ENCODE peak calls at places on chromosomes 5 and 9, in four cellular contexts. One of them, this sample, is unnamed.
A peak's percentile ranks its signal among the peaks of the same experiment; 100 is the strongest.

GRCh38 chr9:82354260-82354659 is 365.7 kb downstream of the SPATA31D1 start:
- DNase-seq in activated effector memory CD4-positive, alpha-beta T cell treated with Interleukin-2 at 50 U/mL for 16 hours: no peak
- DNase-seq in hepatic stellate cell: peak; percentile 41
- DNase-seq in HEK293T: no peak
- DNase-seq in this sample: no peak

GRCh38 chr5:98770158-98770910 is 3.1 kb upstream of the RGMB start:
- DNase-seq in hepatic stellate cell: peak; percentile 26
- DNase-seq in HEK293T: no peak
- DNase-seq in activated effector memory CD4-positive, alpha-beta T cell treated with Interleukin-2 at 50 U/mL for 16 hours: peak; percentile 16
- DNase-seq in this sample: peak; percentile 60

GRCh38 chr9:78296208-78296892 is 575 bp upstream of the PSAT1 start:
- DNase-seq in hepatic stellate cell: peak; percentile 52
- DNase-seq in HEK293T: peak; percentile 56
- DNase-seq in activated effector memory CD4-positive, alpha-beta T cell treated with Interleukin-2 at 50 U/mL for 16 hours: no peak
- DNase-seq in this sample: peak; percentile 83

GRCh38 chr5:176812269-176813259 is 2.2 kb downstream of the UNC5A start:
- DNase-seq in activated effector memory CD4-positive, alpha-beta T cell treated with Interleukin-2 at 50 U/mL for 16 hours: no peak
- DNase-seq in hepatic stellate cell: peak; percentile 71
- DNase-seq in HEK293T: peak; percentile 71
- DNase-seq in this sample: no peak

GRCh38 chr5:80540691-80541090 is 29.4 kb downstream of the ANKRD34B start:
- DNase-seq in activated effector memory CD4-positive, alpha-beta T cell treated with Interleukin-2 at 50 U/mL for 16 hours: no peak
- DNase-seq in HEK293T: no peak
- DNase-seq in hepatic stellate cell: no peak
- DNase-seq in this sample: no peak

GRCh38 chr5:132389453-132390286 is 20.2 kb downstream of the SLC22A5 start:
- DNase-seq in hepatic stellate cell: peak; percentile 94
- DNase-seq in HEK293T: no peak
- DNase-seq in activated effector memory CD4-positive, alpha-beta T cell treated with Interleukin-2 at 50 U/mL for 16 hours: no peak
- DNase-seq in this sample: peak; percentile 69

GRCh38 chr9:112863214-112863613 is 27.5 kb downstream of the SLC46A2 start:
- DNase-seq in activated effector memory CD4-positive, alpha-beta T cell treated with Interleukin-2 at 50 U/mL for 16 hours: no peak
- DNase-seq in HEK293T: no peak
- DNase-seq in hepatic stellate cell: no peak
- DNase-seq in this sample: no peak

GRCh38 chr5:113084402-113085083 is 107.9 kb downstream of the DCP2 start:
- DNase-seq in HEK293T: no peak
- DNase-seq in activated effector memory CD4-positive, alpha-beta T cell treated with Interleukin-2 at 50 U/mL for 16 hours: no peak
- DNase-seq in hepatic stellate cell: no peak
- DNase-seq in this sample: peak; percentile 20

GRCh38 chr5:142439208-142439607 is 114.4 kb upstream of the SPRY4 start:
- DNase-seq in hepatic stellate cell: peak; percentile 67
- DNase-seq in activated effector memory CD4-positive, alpha-beta T cell treated with Interleukin-2 at 50 U/mL for 16 hours: no peak
- DNase-seq in HEK293T: no peak
- DNase-seq in this sample: no peak

GRCh38 chr5:80656425-80656824 is 1.6 kb upstream of the DHFR start:
- DNase-seq in hepatic stellate cell: no peak
- DNase-seq in activated effector memory CD4-positive, alpha-beta T cell treated with Interleukin-2 at 50 U/mL for 16 hours: no peak
- DNase-seq in HEK293T: no peak
- DNase-seq in this sample: no peak

GRCh38 chr9:134442087-134442470 is 115.8 kb downstream of the RXRA start:
- DNase-seq in activated effector memory CD4-positive, alpha-beta T cell treated with Interleukin-2 at 50 U/mL for 16 hours: no peak
- DNase-seq in HEK293T: no peak
- DNase-seq in hepatic stellate cell: no peak
- DNase-seq in this sample: no peak

GRCh38 chr5:59709833-59710232 is 183.7 kb downstream of the PDE4D start:
- DNase-seq in activated effector memory CD4-positive, alpha-beta T cell treated with Interleukin-2 at 50 U/mL for 16 hours: no peak
- DNase-seq in HEK293T: no peak
- DNase-seq in hepatic stellate cell: no peak
- DNase-seq in this sample: no peak

GRCh38 chr9:107929439-107929838 is 439.9 kb upstream of the KLF4 start:
- DNase-seq in hepatic stellate cell: no peak
- DNase-seq in activated effector memory CD4-positive, alpha-beta T cell treated with Interleukin-2 at 50 U/mL for 16 hours: no peak
- DNase-seq in HEK293T: no peak
- DNase-seq in this sample: peak; percentile 33

GRCh38 chr9:26392639-26393038 is 500.0 kb downstream of the CAAP1 start:
- DNase-seq in HEK293T: no peak
- DNase-seq in hepatic stellate cell: no peak
- DNase-seq in activated effector memory CD4-positive, alpha-beta T cell treated with Interleukin-2 at 50 U/mL for 16 hours: no peak
- DNase-seq in this sample: no peak

GRCh38 chr5:83341815-83342334 is 129.7 kb upstream of the VCAN start:
- DNase-seq in hepatic stellate cell: no peak
- DNase-seq in HEK293T: no peak
- DNase-seq in activated effector memory CD4-positive, alpha-beta T cell treated with Interleukin-2 at 50 U/mL for 16 hours: no peak
- DNase-seq in this sample: no peak

GRCh38 chr5:124996023-124996763 is 249.8 kb upstream of the ZNF608 start:
- DNase-seq in hepatic stellate cell: no peak
- DNase-seq in activated effector memory CD4-positive, alpha-beta T cell treated with Interleukin-2 at 50 U/mL for 16 hours: no peak
- DNase-seq in HEK293T: no peak
- DNase-seq in this sample: no peak

GRCh38 chr5:65142511-65143011 is 339.2 kb downstream of the ADAMTS6 start:
- DNase-seq in hepatic stellate cell: peak; percentile 66
- DNase-seq in HEK293T: peak; percentile 14
- DNase-seq in activated effector memory CD4-positive, alpha-beta T cell treated with Interleukin-2 at 50 U/mL for 16 hours: no peak
- DNase-seq in this sample: no peak

GRCh38 chr5:8561854-8562253 is 692.9 kb downstream of the MTRR start:
- DNase-seq in HEK293T: no peak
- DNase-seq in hepatic stellate cell: no peak
- DNase-seq in activated effector memory CD4-positive, alpha-beta T cell treated with Interleukin-2 at 50 U/mL for 16 hours: no peak
- DNase-seq in this sample: no peak

GRCh38 chr9:6055213-6055612 is 39.8 kb upstream of the RANBP6 start:
- DNase-seq in activated effector memory CD4-positive, alpha-beta T cell treated with Interleukin-2 at 50 U/mL for 16 hours: no peak
- DNase-seq in HEK293T: peak; percentile 22
- DNase-seq in hepatic stellate cell: no peak
- DNase-seq in this sample: peak; percentile 34

GRCh38 chr9:135218331-135219225 is 131.1 kb downstream of the OLFM1 start:
- DNase-seq in hepatic stellate cell: no peak
- DNase-seq in activated effector memory CD4-positive, alpha-beta T cell treated with Interleukin-2 at 50 U/mL for 16 hours: no peak
- DNase-seq in HEK293T: no peak
- DNase-seq in this sample: peak; percentile 43